ENCODE peak calls at places on chromosomes 16 and 17, in nine cellular contexts. E is left lung; A is suprapubic skin; Z is heart left ventricle; H is SK-N-SH; O is CD8-positive, alpha-beta T cell; G is endodermal cell; C is MM.1S; D is foreskin keratinocyte. Y is an unnamed sample.

GRCh38 chr16:72532896-72533295 is 360.9 kb upstream of the PMFBP1 start:
- DNase-seq in E (no peak), A (no peak), Z (no peak), H (no peak), O (no peak), G (no peak), C (no peak), D (no peak), Y (no peak)

GRCh38 chr17:42409467-42410351 is 13.3 kb downstream of the CAVIN1 start:
- DNase-seq in E (peak; percentile 77), A (peak; percentile 92), Z (no peak), H (no peak), O (no peak), G (peak; percentile 38), C (no peak), D (peak; percentile 71), Y (no peak)

GRCh38 chr17:41710472-41711090 is 1.6 kb upstream of the GAST start:
- DNase-seq in E (no peak), A (no peak), Z (no peak), H (no peak), O (no peak), G (no peak), C (no peak), D (no peak), Y (no peak)

GRCh38 chr16:66687906-66688625 is 8.5 kb downstream of the CMTM4 start:
- DNase-seq in E (no peak), A (no peak), Z (no peak), H (no peak), O (no peak), G (no peak), C (no peak), D (no peak), Y (no peak)

GRCh38 chr16:74652249-74652648 is 14.4 kb downstream of the RFWD3 start:
- DNase-seq in E (no peak), A (no peak), Z (no peak), H (no peak), O (no peak), G (no peak), C (no peak), D (no peak), Y (no peak)

GRCh38 chr17:66304304-66305174 is 2.1 kb downstream of the PRKCA start:
- DNase-seq in E (no peak), A (no peak), Z (no peak), H (peak; percentile 63), O (peak; percentile 11), G (peak; percentile 90), C (no peak), D (no peak), Y (peak; percentile 26)

GRCh38 chr16:73878616-73879015 is 418.0 kb upstream of the PSMD7 start:
- DNase-seq in E (no peak), A (no peak), Z (no peak), H (peak; percentile 46), O (no peak), G (no peak), C (peak; percentile 24), D (peak; percentile 13), Y (no peak)

GRCh38 chr16:47260496-47260895 is 116.8 kb upstream of the NETO2 start:
- DNase-seq in E (no peak), A (no peak), Z (no peak), H (no peak), O (no peak), G (no peak), C (no peak), D (no peak), Y (no peak)

GRCh38 chr17:63270610-63271009 is 175.5 kb downstream of the CYB561 start:
- DNase-seq in E (no peak), A (no peak), Z (no peak), H (no peak), O (no peak), G (no peak), C (no peak), D (no peak), Y (no peak)

GRCh38 chr16:87953308-87954208 is 2.3 kb downstream of the BANP start:
- DNase-seq in E (no peak), A (no peak), Z (no peak), H (no peak), O (no peak), G (peak; percentile 31), C (no peak), D (no peak), Y (no peak)

GRCh38 chr17:49944451-49944850 is 24.5 kb upstream of the DLX4 start:
- DNase-seq in E (no peak), A (no peak), Z (no peak), H (no peak), O (no peak), G (peak; percentile 75), C (no peak), D (no peak), Y (no peak)

GRCh38 chr17:68733241-68734176 is 132.3 kb upstream of the FAM20A start:
- DNase-seq in E (no peak), A (no peak), Z (no peak), H (no peak), O (no peak), G (peak; percentile 91), C (no peak), D (peak; percentile 16), Y (no peak)

GRCh38 chr17:68732301-68732749 is 131.2 kb upstream of the FAM20A start:
- DNase-seq in E (no peak), A (no peak), Z (no peak), H (no peak), O (no peak), G (peak; percentile 93), C (no peak), D (no peak), Y (no peak)

GRCh38 chr17:68738044-68738443 is 136.9 kb upstream of the FAM20A start:
- DNase-seq in E (no peak), A (no peak), Z (no peak), H (no peak), O (no peak), G (no peak), C (no peak), D (no peak), Y (no peak)

GRCh38 chr17:68734202-68734825 is 133.1 kb upstream of the FAM20A start:
- DNase-seq in E (no peak), A (no peak), Z (no peak), H (no peak), O (no peak), G (peak; percentile 75), C (no peak), D (no peak), Y (no peak)

DNA sequence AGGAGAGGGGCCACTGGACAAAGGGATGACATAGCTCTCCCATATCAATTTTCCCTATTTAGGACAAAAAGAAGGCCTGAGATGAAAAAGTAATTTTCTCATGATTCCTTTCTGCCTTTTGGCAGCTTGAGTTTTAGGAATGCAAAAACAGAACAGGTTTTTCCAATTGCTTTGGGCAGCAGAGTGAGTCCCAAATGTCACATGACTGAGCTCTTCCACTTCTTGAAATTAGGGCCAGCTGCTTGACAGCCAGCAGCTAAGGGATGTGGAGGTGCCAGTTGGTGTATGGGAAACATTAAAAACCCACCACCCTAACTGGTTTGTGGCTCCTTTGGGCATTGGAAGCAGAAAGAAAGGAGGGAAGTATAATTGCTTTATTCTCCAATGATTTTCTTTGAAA is 133.7 kb upstream of the FAM20A start:
- DNase-seq in E (no peak), A (no peak), Z (no peak), H (no peak), O (no peak), G (no peak), C (no peak), D (no peak), Y (no peak)
- H3K27ac ChIP-seq in E (no peak overlapping the region), A (peak overlapping the region; percentile 2), Z (no peak overlapping the region), H (no peak overlapping the region), O (no peak overlapping the region), G (no peak overlapping the region), C (no peak overlapping the region), D (no peak overlapping the region), Y (no peak overlapping the region)

DNA sequence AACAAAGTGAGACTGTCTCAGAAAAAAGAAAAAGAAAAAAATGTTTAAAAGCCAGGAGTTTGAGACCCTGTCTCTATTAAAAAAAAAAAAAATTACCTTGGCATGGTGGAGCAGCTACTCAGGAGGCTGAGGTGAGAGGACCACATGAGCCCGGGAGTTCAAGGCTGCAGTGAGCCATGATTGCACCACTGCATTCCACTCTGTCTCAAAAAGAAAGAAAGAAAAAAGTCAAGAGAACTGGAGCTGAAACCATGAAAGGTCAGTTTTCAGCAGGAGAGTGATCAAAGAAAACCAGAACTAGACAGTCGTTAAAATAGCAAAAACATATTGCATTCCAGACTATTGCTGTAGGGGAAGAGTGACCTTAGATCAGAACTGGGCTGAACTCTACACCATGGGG is 8.8 kb downstream of the QPRT start:
- DNase-seq in E (no peak), A (no peak), Z (no peak), H (no peak), O (no peak), G (no peak), C (no peak), D (no peak), Y (no peak)
- H3K4me1 ChIP-seq in E (no peaks in the 10 kb centered on the region), A (no peaks in the 10 kb centered on the region), Z (peaks cover 6% of the 10 kb centered on the region), H (no peaks in the 10 kb centered on the region), O (peaks cover 5% of the 10 kb centered on the region), G (no peaks in the 10 kb centered on the region), C (peaks cover 7% of the 10 kb centered on the region), D (no peaks in the 10 kb centered on the region), Y (peaks cover 13% of the 10 kb centered on the region)

DNA sequence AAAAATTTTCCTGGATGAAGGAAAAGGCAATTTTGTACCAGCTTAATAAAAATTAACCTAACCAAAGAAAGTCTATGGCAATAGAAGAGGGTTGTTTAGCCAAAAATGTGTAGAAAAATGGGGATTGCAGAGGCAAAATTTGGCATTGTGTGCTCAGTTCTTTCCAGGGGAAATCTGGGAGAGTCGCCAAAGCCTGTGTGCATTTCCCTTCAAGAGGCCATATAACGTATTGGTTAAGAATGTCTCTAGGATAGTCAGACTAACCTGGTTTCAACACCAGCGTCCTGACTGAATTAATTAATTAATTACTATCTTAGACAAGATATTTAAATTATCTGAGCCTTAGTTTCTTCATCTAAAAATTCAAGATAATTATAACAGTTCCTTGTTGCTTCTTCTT is 44.8 kb upstream of the HLF start:
- DNase-seq in E (no peak), A (no peak), Z (no peak), H (no peak), O (no peak), G (no peak), C (no peak), D (no peak), Y (no peak)
- H3K27me3 ChIP-seq in E (no peaks in the 10 kb centered on the region), A (no peaks in the 10 kb centered on the region), Z (no peaks in the 10 kb centered on the region), H (no peaks in the 10 kb centered on the region), O (no peaks in the 10 kb centered on the region), G (no peaks in the 10 kb centered on the region), C (no peaks in the 10 kb centered on the region), D (peaks cover 3% of the 10 kb centered on the region), Y (peaks cover 3% of the 10 kb centered on the region)

GRCh38 chr17:901964-902363 is 77.6 kb downstream of the NXN start:
- DNase-seq in E (no peak), A (no peak), Z (no peak), H (no peak), O (no peak), G (no peak), C (no peak), D (no peak), Y (no peak)

GRCh38 chr17:897970-898619 is 81.5 kb downstream of the NXN start:
- DNase-seq in E (no peak), A (no peak), Z (no peak), H (no peak), O (no peak), G (peak; percentile 81), C (no peak), D (no peak), Y (no peak)

GRCh38 chr17:900336-900735 is 79.2 kb downstream of the NXN start:
- DNase-seq in E (no peak), A (no peak), Z (no peak), H (no peak), O (no peak), G (peak; percentile 76), C (no peak), D (no peak), Y (no peak)

GRCh38 chr17:892958-893357 is 86.6 kb downstream of the NXN start:
- DNase-seq in E (no peak), A (no peak), Z (no peak), H (no peak), O (no peak), G (no peak), C (no peak), D (no peak), Y (no peak)

GRCh38 chr17:896439-896838 is 83.1 kb downstream of the NXN start:
- DNase-seq in E (no peak), A (no peak), Z (no peak), H (no peak), O (no peak), G (no peak), C (no peak), D (no peak), Y (no peak)
- H3K27ac ChIP-seq in E (peak overlapping the region; percentile 56), A (no peak overlapping the region), Z (peak overlapping the region; percentile 49), H (no peak overlapping the region), O (no peak overlapping the region), G (peak overlapping the region; percentile 57), C (no peak overlapping the region), D (no peak overlapping the region), Y (no peak overlapping the region)